ENCODE peak calls at places on chromosomes 11 and 22, in seven cellular contexts. E is ovary, K is A549, D is tibial nerve, X is transverse colon, L is stomach, H is GM12878. V is an unnamed sample.

GRCh38 chr11:114279778-114280532 is 16.2 kb upstream of the NNMT start:
- DNase-seq in L (no peak), E (no peak), K (no peak), X (no peak), H (no peak), D (no peak), V (no peak)

GRCh38 chr22:30226192-30226832 is 20.2 kb downstream of the LIF start:
- DNase-seq in H (no peak), K (peak), L (no peak), D (no peak), E (no peak), X (no peak), V (no peak)

GRCh38 chr22:39594411-39594810 is 23.9 kb downstream of the CACNA1I start:
- DNase-seq in D (no peak), L (no peak), K (no peak), E (peak), H (no peak), X (no peak), V (no peak)

GRCh38 chr22:25169278-25170031 is 30.2 kb upstream of the CRYBB3 start:
- DNase-seq in E (no peak), H (no peak), X (no peak), L (no peak), K (no peak), D (no peak), V (no peak)

GRCh38 chr11:2100361-2101170 is 38.6 kb downstream of the IGF2 start:
- DNase-seq in D (no peak), K (no peak), X (peak), L (peak), H (no peak), E (peak), V (peak)

GRCh38 chr11:126538071-126538470 is 182.6 kb downstream of the ST3GAL4 start:
- DNase-seq in X (no peak), L (no peak), E (no peak), D (no peak), K (no peak), H (no peak), V (no peak)

GRCh38 chr11:26766996-26767395 is 45.1 kb upstream of the SLC5A12 start:
- DNase-seq in D (no peak), X (no peak), E (no peak), K (no peak), L (no peak), H (no peak), V (no peak)

GRCh38 chr11:85021066-85021465 is 606.1 kb downstream of the DLG2 start:
- DNase-seq in H (no peak), E (no peak), X (no peak), K (no peak), L (no peak), D (no peak), V (no peak)

GRCh38 chr11:60831143-60831500 is 10.8 kb upstream of the CCDC86 start:
- DNase-seq in K (peak), L (peak), E (peak), H (peak), X (peak), D (peak), V (no peak)

GRCh38 chr11:117538256-117538655 is 210.6 kb downstream of the CEP164 start:
- DNase-seq in H (no peak), X (no peak), E (no peak), L (no peak), D (no peak), K (no peak), V (no peak)

GRCh38 chr11:27770576-27770975 is 70.3 kb upstream of the BDNF start:
- DNase-seq in H (no peak), X (no peak), E (no peak), D (no peak), K (peak), L (no peak), V (peak)

GRCh38 chr22:27401321-27401720 is 400.2 kb downstream of the MN1 start:
- DNase-seq in E (no peak), H (no peak), L (no peak), X (no peak), K (no peak), D (no peak), V (no peak)

GRCh38 chr22:36860821-36861659 is at the start of gene NCF4:
- DNase-seq in L (peak), H (peak), E (no peak), D (peak), X (peak), K (no peak), V (peak)

GRCh38 chr11:26286472-26287066 is 45.4 kb upstream of the ANO3 start:
- DNase-seq in K (peak), D (no peak), L (no peak), H (no peak), E (no peak), X (no peak), V (no peak)

GRCh38 chr11:69477111-69477510 is 4.4 kb upstream of the LINC01488 start:
- DNase-seq in K (no peak), H (no peak), D (no peak), X (no peak), L (no peak), E (no peak), V (no peak)

GRCh38 chr22:47171441-47172221 is 409.2 kb downstream of the TBC1D22A start:
- DNase-seq in K (no peak), H (no peak), X (peak), L (no peak), D (peak), E (peak), V (no peak)

GRCh38 chr22:37911273-37911672 is 5.2 kb downstream of the MICALL1 start:
- DNase-seq in L (no peak), K (no peak), D (no peak), H (no peak), E (no peak), X (no peak), V (no peak)

GRCh38 chr22:50141891-50142363 is 28.6 kb upstream of the PANX2 start:
- DNase-seq in X (no peak), K (no peak), L (no peak), E (no peak), H (no peak), D (no peak), V (no peak)

GRCh38 chr22:44293034-44293433 is 19.7 kb downstream of the SHISAL1 start:
- DNase-seq in D (no peak), E (no peak), L (no peak), K (no peak), X (no peak), H (no peak), V (no peak)

GRCh38 chr22:49006207-49007012 is 821.3 kb downstream of the BRD1 start:
- DNase-seq in K (no peak), E (no peak), D (peak), X (no peak), L (peak), H (no peak), V (no peak)

GRCh38 chr11:95085117-95085825 is 4.4 kb upstream of the ENDOD1 start:
- DNase-seq in H (no peak), E (no peak), K (no peak), L (no peak), D (no peak), X (no peak), V (no peak)

GRCh38 chr11:58811499-58811898 is 33.0 kb downstream of the GLYATL2 start:
- DNase-seq in K (no peak), D (no peak), H (no peak), E (no peak), X (no peak), L (no peak), V (no peak)

GRCh38 chr22:30943368-30943767 is 25.2 kb downstream of the MORC2 start:
- DNase-seq in X (no peak), D (no peak), L (no peak), K (no peak), E (no peak), H (no peak), V (no peak)

GRCh38 chr11:28735511-28735910 is 627.3 kb downstream of the METTL15 start:
- DNase-seq in L (no peak), X (no peak), E (no peak), D (no peak), H (no peak), K (no peak), V (no peak)

GRCh38 chr22:44127353-44127752 is 53.4 kb upstream of the PARVG start:
- DNase-seq in L (no peak), H (no peak), D (no peak), K (no peak), E (peak), X (no peak), V (no peak)

GRCh38 chr22:47565607-47566006 is 803.2 kb downstream of the TBC1D22A start:
- DNase-seq in K (no peak), L (no peak), H (no peak), D (no peak), E (no peak), X (no peak), V (no peak)

GRCh38 chr22:48702573-48703264 is 1125.0 kb downstream of the BRD1 start:
- DNase-seq in E (no peak), D (peak), K (no peak), X (no peak), L (peak), H (no peak), V (peak)

GRCh38 chr11:6705905-6706535 is 22.9 kb upstream of the MRPL17 start:
- DNase-seq in D (peak), E (no peak), X (peak), K (peak), H (no peak), L (peak), V (no peak)

GRCh38 chr11:101553891-101554292 is 29.9 kb downstream of the TRPC6 start:
- DNase-seq in X (no peak), K (no peak), D (no peak), E (no peak), H (peak), L (no peak), V (no peak)

GRCh38 chr11:17459211-17459610 is 17.4 kb downstream of the ABCC8 start:
- DNase-seq in X (no peak), K (no peak), D (no peak), E (no peak), L (no peak), H (no peak), V (no peak)

GRCh38 chr22:42214625-42215415 is 55.6 kb downstream of the TCF20 start:
- DNase-seq in H (no peak), X (no peak), D (no peak), E (no peak), L (no peak), K (no peak), V (peak)

GRCh38 chr11:127136438-127136837 is 135.9 kb upstream of the KIRREL3 start:
- DNase-seq in D (no peak), H (no peak), X (no peak), L (no peak), E (no peak), K (no peak), V (no peak)

GRCh38 chr22:50276143-50276542 is 6.0 kb upstream of the MAPK11 start:
- DNase-seq in K (peak), D (no peak), L (peak), E (peak), H (peak), X (peak), V (peak)

GRCh38 chr11:77879218-77879617 is 58.3 kb downstream of the AAMDC start:
- DNase-seq in L (no peak), E (peak), H (peak), X (no peak), D (peak), K (no peak), V (no peak)

GRCh38 chr11:109305009-109305408 is 117.0 kb upstream of the C11orf87 start:
- DNase-seq in H (no peak), D (no peak), L (no peak), K (no peak), E (no peak), X (no peak), V (no peak)

GRCh38 chr22:42938449-42938848 is 76.5 kb downstream of the PACSIN2 start:
- DNase-seq in H (no peak), D (no peak), X (no peak), E (no peak), L (no peak), K (no peak), V (no peak)

GRCh38 chr22:25898707-25899365 is 156.8 kb downstream of the MYO18B start:
- DNase-seq in L (no peak), K (peak), D (no peak), E (no peak), H (no peak), X (no peak), V (no peak)

GRCh38 chr11:76918941-76919386 is 58.2 kb downstream of the ACER3 start:
- DNase-seq in K (peak), D (no peak), X (peak), E (no peak), H (peak), L (no peak), V (no peak)

DNA sequence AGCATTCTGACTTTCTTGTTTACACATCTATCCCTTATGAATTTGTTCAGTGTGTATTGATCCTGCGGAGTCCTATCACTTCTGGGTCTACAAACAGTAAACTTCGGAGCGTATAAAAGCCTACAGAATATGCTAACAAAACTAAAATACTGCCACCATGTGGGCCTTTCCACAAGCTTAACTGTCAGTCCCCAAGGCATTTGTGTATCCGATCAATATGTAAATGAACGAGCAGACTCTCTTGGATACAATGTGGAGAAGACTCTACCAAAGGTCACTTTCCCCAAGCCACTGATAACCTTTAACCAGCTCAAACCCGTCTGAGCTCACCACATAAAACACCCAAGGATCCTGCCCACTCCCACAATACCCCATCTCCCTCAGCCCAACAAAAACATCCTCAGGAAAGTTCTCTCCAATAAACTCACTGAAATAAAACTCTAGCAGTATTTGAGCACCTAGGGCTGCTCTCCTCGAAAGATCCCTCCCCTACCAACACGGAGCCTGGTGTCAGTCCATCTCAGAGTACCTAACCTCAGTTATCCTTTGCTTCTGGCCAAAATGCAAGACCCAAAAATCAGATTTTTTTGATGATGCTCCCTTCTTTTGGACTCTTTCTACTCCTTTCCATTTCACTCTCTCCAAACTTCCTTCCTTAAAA is 17.8 kb downstream of the ADA2 start:
- DNase-seq in E (no peak), L (no peak), D (no peak), H (no peak), X (no peak), K (peak), V (no peak)
- TF ChIP-seq EP300 in E (no peak), L (no peak), D (no peak), H (no peak), X (no peak), K (no peak), V (no peak)

DNA sequence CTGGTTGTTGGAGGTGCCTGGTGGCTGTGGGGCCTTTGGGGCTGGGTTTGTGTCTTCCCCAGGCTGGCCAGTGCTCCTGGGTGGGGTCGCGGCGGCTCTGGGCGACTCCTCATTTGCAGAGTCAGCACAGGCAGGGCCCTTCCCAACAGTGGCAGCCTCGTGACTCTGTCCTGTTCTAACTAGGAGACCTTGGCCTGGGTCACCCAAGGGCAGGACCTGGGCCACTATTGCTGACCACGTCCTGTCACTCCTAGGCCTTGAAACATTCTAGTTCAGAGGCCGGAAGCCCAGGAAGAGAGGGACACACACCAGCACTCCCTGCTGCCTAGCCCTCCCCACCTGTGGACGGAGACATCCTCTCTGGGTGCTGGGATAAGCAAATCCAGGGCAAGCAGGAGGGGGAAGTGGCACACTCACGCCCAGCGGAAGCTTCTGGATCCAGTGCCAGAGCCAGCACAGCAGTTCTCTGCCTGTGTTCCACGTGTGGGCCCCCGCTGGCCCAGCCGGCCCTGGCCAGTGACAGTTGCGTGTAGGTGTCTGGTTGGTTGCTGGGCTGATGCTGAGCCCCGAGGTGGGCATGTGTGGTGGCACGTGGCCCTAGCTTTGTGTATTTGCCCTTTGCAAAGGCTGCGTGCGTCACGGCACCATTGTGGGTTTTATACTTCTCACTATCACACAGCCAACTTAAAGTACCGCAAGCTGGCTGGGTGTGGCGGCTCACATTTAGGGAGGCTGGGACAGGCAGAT is 4.3 kb upstream of the CHID1 start:
- DNase-seq in L (peak), E (no peak), D (peak), H (no peak), X (peak), K (no peak), V (peak)
- TF ChIP-seq CTCF in L (no peak), E (no peak), D (no peak), H (no peak), X (no peak), K (no peak), V (no peak)

GRCh38 chr11:133897331-133897650 is 52.0 kb upstream of the SPATA19 start:
- DNase-seq in L (no peak), D (no peak), K (no peak), X (no peak), E (no peak), H (no peak), V (peak)
- TF ChIP-seq EP300 in L (no peak), D (no peak), K (no peak), X (no peak), E (no peak), H (no peak), V (no peak)

DNA sequence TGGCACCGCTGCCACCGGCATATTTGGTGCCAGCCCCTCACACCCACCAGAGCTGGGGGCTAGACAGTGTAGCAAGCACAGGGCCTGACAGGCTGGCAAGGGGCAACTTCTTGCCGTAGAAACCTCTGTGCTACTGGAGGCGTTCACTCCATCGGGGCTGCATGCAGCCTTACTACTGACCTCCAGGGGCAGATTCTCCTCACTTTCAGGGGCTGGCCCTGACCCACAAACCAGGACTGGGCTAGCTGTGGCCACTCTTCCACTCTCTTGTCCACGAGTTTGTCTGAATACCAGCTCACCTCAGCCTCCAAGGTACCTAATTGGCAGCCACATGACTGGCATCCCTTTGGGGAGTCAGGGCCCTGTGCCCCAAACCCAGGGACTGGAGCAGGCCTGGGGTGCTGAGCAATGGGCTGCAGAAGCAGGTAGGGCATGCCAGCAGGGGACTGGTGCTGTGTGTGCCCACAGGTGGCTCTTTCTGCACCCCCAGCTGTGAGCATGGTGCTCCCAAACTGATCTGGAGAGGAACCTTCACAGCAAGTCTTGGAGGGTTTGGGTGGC is 2.1 kb upstream of the LMO1 start:
- DNase-seq in H (no peak), E (no peak), D (no peak), K (no peak), L (no peak), X (no peak), V (peak)
- TF ChIP-seq CTCF in H (no peak), E (no peak), D (no peak), K (no peak), L (no peak), X (no peak), V (no peak)

GRCh38 chr22:46079861-46080821 is 70.2 kb upstream of the PPARA start:
- DNase-seq in E (peak), X (peak), H (no peak), L (peak), D (peak), K (peak), V (peak)
- TF ChIP-seq EP300 in E (no peak), X (no peak), H (no peak), L (no peak), D (peak), K (no peak), V (no peak)

GRCh38 chr11:111352935-111353695 is 26.0 kb downstream of the POU2AF1 start:
- DNase-seq in H (no peak), D (no peak), E (peak), X (peak), L (peak), K (no peak), V (no peak)
- TF ChIP-seq CTCF in H (no peak), D (no peak), E (no peak), X (no peak), L (no peak), K (no peak), V (no peak)

GRCh38 chr11:75024764-75025211 is 36.1 kb downstream of the NEU3 start:
- DNase-seq in L (no peak), K (no peak), D (no peak), H (no peak), E (no peak), X (no peak), V (no peak)
- TF ChIP-seq EP300 in L (no peak), K (no peak), D (no peak), H (no peak), E (no peak), X (no peak), V (no peak)

DNA sequence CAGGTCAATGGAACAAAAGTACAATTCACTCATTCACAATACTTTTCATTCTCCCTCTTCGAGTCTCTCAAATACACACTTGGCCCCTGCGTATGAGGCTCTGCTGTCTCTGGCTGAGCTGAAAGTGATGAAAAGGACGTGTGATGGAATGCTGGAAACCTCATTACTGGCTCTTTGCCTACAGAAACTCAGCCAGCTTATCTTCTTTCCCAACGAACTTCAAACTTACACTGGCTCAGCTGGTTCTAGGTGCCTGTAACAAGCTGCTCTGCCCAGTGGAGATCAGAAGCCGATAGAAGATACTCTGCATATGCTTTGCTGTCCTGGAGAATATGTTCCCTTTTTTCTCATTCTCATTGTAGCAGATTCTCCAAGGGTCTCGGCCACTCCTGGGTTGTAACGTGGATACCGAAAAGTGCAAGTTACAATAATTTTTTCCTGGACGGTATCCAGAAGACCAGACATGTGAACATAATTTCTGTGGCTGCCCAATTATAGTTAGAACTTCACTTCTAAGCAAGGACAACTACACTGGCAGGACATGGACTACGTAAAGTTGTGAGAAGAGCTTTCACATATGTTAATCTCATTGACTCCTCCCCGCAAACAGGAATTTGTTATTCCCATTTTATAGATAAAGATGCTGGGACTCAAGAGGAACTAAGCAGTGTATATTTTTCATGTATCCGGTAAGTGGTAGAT is 405.4 kb upstream of the CCDC90B start:
- DNase-seq in X (no peak), H (no peak), K (no peak), E (no peak), D (no peak), L (peak), V (no peak)
- TF ChIP-seq CTCF in X (no peak), H (no peak), K (no peak), E (no peak), D (no peak), L (no peak), V (no peak)